ENCODE peak calls at places on chromosomes 5 and 9, in four cellular contexts. L, B, I and M are unnamed samples.

GRCh38 chr9:6214451-6214850 is 1.2 kb upstream of the IL33 start:
- DNase-seq in I (no peak), L (no peak), B (no peak), M (no peak)

GRCh38 chr5:134467231-134467630 is 55.5 kb upstream of the CDKN2AIPNL start:
- DNase-seq in B (no peak), I (no peak), L (no peak), M (no peak)

GRCh38 chr5:73729329-73729728 is 103.3 kb downstream of the ARHGEF28 start:
- DNase-seq in I (peak), B (no peak), L (no peak), M (no peak)

GRCh38 chr9:13175732-13176131 is 103.8 kb downstream of the MPDZ start:
- DNase-seq in L (no peak), B (no peak), I (peak), M (no peak)

GRCh38 chr9:135103001-135103446 is 15.6 kb downstream of the OLFM1 start:
- DNase-seq in I (no peak), L (no peak), B (no peak), M (no peak)

GRCh38 chr9:91817493-91818225 is 132.4 kb downstream of the ROR2 start:
- DNase-seq in I (no peak), L (no peak), B (no peak), M (no peak)

GRCh38 chr9:35682083-35682482 is 7.6 kb downstream of the TPM2 start:
- DNase-seq in I (no peak), B (no peak), L (no peak), M (no peak)

GRCh38 chr5:131373265-131373664 is 109.4 kb downstream of the CDC42SE2 start:
- DNase-seq in L (no peak), I (no peak), B (no peak), M (peak)

GRCh38 chr9:78775889-78776288 is 479.0 kb downstream of the PSAT1 start:
- DNase-seq in I (no peak), B (peak), L (no peak), M (no peak)

GRCh38 chr5:91194861-91195460 is 188.2 kb downstream of the ARRDC3 start:
- DNase-seq in I (no peak), B (no peak), L (no peak), M (no peak)

GRCh38 chr5:14281746-14282181 is 138.6 kb downstream of the TRIO start:
- DNase-seq in L (no peak), B (no peak), I (no peak), M (peak)

GRCh38 chr5:173283318-173284288 is 44.6 kb downstream of the STC2 start:
- DNase-seq in L (peak), I (peak), B (peak), M (peak)

DNA sequence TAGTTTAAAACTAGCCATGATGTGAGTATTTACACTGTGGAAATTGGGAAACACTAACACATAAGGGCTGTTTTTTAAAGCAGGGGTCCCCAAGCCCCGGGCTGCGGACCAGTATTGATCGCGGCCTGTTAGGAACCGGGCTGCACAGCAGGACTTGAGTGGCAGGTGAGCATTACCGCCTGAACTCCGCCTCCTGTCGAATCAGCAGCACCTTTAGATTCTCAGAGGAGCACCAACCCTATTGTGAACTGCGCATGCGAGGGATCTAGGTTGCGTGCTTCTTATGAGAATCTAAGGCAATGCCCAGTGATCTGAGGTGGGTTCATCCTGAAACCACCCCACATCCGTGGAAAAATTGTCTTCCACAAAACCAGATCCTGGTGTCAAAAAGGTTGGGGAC is 127.8 kb downstream of the PCSK5 start:
- DNase-seq in L (no peak), B (no peak), I (no peak), M (no peak)
- TF ChIP-seq ELF1 in L (no peak), B (no peak), I (no peak), M (no peak)

GRCh38 chr9:108724669-108725068 is 131.1 kb downstream of the ACTL7B start:
- DNase-seq in B (no peak), L (no peak), I (no peak), M (no peak)
- TF ChIP-seq ELF1 in B (no peak), L (no peak), I (no peak), M (no peak)

GRCh38 chr9:95509851-95510529 is 6.8 kb downstream of the PTCH1 start:
- DNase-seq in L (no peak), I (no peak), B (no peak), M (no peak)
- TF ChIP-seq ELF1 in L (no peak), I (no peak), B (no peak), M (no peak)

GRCh38 chr9:20227166-20227874 is 395.0 kb downstream of the MLLT3 start:
- DNase-seq in B (no peak), I (no peak), L (no peak), M (no peak)

GRCh38 chr9:20225841-20226240 is 396.5 kb downstream of the MLLT3 start:
- DNase-seq in B (no peak), L (no peak), I (no peak), M (no peak)

GRCh38 chr9:20226345-20226744 is 396.0 kb downstream of the MLLT3 start:
- DNase-seq in L (no peak), I (no peak), B (no peak), M (no peak)

GRCh38 chr9:20224756-20225155 is 397.5 kb downstream of the MLLT3 start:
- DNase-seq in L (no peak), B (no peak), I (no peak), M (no peak)

DNA sequence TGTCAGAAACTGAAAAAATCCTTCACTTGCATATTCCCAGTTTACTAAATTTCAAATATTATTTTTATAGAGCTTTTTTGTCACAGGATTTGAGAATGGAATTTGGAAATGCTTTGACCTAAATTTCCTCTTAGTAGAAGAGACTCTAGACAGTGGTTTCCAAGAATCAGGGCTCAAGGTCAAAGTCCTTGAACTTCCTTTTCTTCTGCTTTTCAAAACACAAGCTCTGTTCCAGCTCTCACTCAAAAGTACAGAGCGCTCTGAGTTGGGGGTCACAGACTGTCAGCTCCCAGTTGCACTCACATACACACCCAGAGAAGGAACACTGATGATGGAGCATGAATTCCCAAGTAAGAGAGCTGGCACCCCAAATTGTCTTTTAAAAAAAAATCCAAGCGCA is 394.2 kb downstream of the MLLT3 start:
- DNase-seq in B (no peak), L (no peak), I (no peak), M (no peak)
- TF ChIP-seq ELF1 in B (no peak), L (no peak), I (no peak), M (no peak)